ENCODE peak calls at places on chromosome 11, in seven cellular contexts. D, G, A, B, S, M and U are unnamed samples. For H3K4me1 and H3K27me3, the result is how much of the 10 kb centered on the place peaks cover.

GRCh38 chr11:9460322-9461067 is at the start of gene ZNF143:
- DNase-seq in A (peak), B (peak), M (peak), D (peak), S (peak), G (peak), U (peak)

GRCh38 chr11:80103149-80103859 is 662.5 kb upstream of the TENM4 start:
- DNase-seq in S (no peak), G (peak), D (peak), B (no peak), M (no peak), A (no peak), U (no peak)

GRCh38 chr11:45593992-45594391 is 71.4 kb downstream of the CHST1 start:
- DNase-seq in S (peak), A (no peak), G (peak), M (peak), D (no peak), B (peak), U (peak)

GRCh38 chr11:12298610-12299009 is 78.8 kb upstream of the PARVA start:
- DNase-seq in B (no peak), G (no peak), D (no peak), A (no peak), S (no peak), M (no peak), U (no peak)

GRCh38 chr11:99422581-99423434 is 402.1 kb downstream of the CNTN5 start:
- DNase-seq in M (no peak), A (no peak), S (peak), D (no peak), B (no peak), G (peak), U (no peak)

GRCh38 chr11:69943066-69943465 is 123.8 kb upstream of the FGF3 start:
- DNase-seq in G (peak), B (peak), A (no peak), D (no peak), S (peak), M (no peak), U (no peak)

GRCh38 chr11:74951241-74951640 is 2.2 kb downstream of the SPCS2 start:
- DNase-seq in G (no peak), D (no peak), S (no peak), A (no peak), M (no peak), B (no peak), U (peak)

GRCh38 chr11:111910637-111911562 is 670 bp downstream of the CRYAB start:
- DNase-seq in A (no peak), M (no peak), G (no peak), D (no peak), B (no peak), S (no peak), U (no peak)

GRCh38 chr11:46918087-46918751 is at the start of gene LRP4:
- DNase-seq in D (peak), G (no peak), A (peak), M (peak), B (no peak), S (peak), U (peak)

GRCh38 chr11:8905528-8906165 is 5.3 kb upstream of the AKIP1 start:
- DNase-seq in S (no peak), B (no peak), A (no peak), G (peak), D (no peak), M (no peak), U (no peak)

GRCh38 chr11:122046438-122046837 is 69.6 kb downstream of the BLID start:
- DNase-seq in B (no peak), M (no peak), G (no peak), A (no peak), D (no peak), S (no peak), U (no peak)

GRCh38 chr11:43987384-43988039 is 45.1 kb downstream of the C11orf96 start:
- DNase-seq in B (no peak), D (peak), S (no peak), A (no peak), G (peak), M (peak), U (no peak)

GRCh38 chr11:134001596-134001995 is 44.8 kb upstream of the IGSF9B start:
- DNase-seq in M (no peak), B (no peak), G (no peak), A (no peak), D (no peak), S (no peak), U (no peak)

GRCh38 chr11:11411401-11411985 is 58.4 kb upstream of the CSNK2A3 start:
- DNase-seq in G (no peak), S (no peak), B (no peak), M (no peak), D (no peak), A (no peak), U (no peak)

GRCh38 chr11:64809781-64810241 is 540 bp downstream of the MEN1 start:
- DNase-seq in M (peak), A (peak), D (peak), G (peak), B (peak), S (peak), U (peak)

GRCh38 chr11:110056956-110057355 is 36.2 kb upstream of the ZC3H12C start:
- DNase-seq in D (no peak), B (no peak), A (no peak), G (no peak), M (no peak), S (no peak), U (no peak)

GRCh38 chr11:1463056-1463455 is 23.5 kb downstream of the MOB2 start:
- DNase-seq in G (no peak), S (no peak), D (no peak), A (no peak), B (no peak), M (no peak), U (no peak)
- H3K4me1 ChIP-seq in G (under half), S (under half), D (under half), A (under half), B (under half), M (under half), U (under half)

GRCh38 chr11:31361743-31362142 is 7.8 kb downstream of the DCDC1 start:
- DNase-seq in M (no peak), G (no peak), D (no peak), B (no peak), A (no peak), S (no peak), U (no peak)
- H3K27me3 ChIP-seq in M (under half), G (under half), D (under half), B (under half), A (under half), S (under half), U (under half)

DNA sequence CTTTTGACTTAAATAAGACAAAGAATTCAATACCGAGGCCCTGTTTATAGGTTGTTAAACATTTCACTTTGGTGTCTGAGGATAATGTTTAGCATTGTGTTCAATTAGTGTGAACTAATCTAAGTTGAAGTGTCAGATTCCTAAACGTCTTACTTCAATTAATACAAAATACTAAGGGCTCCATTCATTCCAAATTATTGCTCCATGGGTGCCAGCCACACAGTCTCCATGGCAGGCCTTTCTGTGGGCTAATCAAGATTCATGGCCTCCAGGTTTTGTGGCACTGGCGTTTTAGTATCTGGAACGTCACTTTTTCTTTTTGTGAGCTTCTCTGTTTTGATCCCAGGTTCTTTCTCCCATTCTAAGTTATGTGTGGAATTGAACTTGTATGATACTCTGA is 89.4 kb downstream of the TMEM135 start:
- DNase-seq in M (no peak), D (no peak), G (no peak), B (no peak), S (no peak), A (peak), U (no peak)
- TF ChIP-seq EZH2phosphoT487 in M (no peak), D (no peak), G (no peak), B (no peak), S (no peak), A (no peak), U (no peak)

GRCh38 chr11:279040-279965 is 1.1 kb downstream of the NLRP6 start:
- DNase-seq in A (no peak), B (no peak), S (no peak), D (no peak), G (no peak), M (peak), U (no peak)

GRCh38 chr11:280762-281485 is 2.7 kb downstream of the NLRP6 start:
- DNase-seq in S (peak), B (no peak), A (no peak), D (no peak), M (peak), G (no peak), U (no peak)

GRCh38 chr11:279966-280761 is 2.0 kb downstream of the NLRP6 start:
- DNase-seq in B (no peak), S (peak), A (no peak), G (no peak), D (no peak), M (peak), U (no peak)

GRCh38 chr11:276219-276618 is 2.0 kb upstream of the NLRP6 start:
- DNase-seq in G (no peak), S (no peak), B (no peak), A (no peak), D (no peak), M (no peak), U (no peak)

DNA sequence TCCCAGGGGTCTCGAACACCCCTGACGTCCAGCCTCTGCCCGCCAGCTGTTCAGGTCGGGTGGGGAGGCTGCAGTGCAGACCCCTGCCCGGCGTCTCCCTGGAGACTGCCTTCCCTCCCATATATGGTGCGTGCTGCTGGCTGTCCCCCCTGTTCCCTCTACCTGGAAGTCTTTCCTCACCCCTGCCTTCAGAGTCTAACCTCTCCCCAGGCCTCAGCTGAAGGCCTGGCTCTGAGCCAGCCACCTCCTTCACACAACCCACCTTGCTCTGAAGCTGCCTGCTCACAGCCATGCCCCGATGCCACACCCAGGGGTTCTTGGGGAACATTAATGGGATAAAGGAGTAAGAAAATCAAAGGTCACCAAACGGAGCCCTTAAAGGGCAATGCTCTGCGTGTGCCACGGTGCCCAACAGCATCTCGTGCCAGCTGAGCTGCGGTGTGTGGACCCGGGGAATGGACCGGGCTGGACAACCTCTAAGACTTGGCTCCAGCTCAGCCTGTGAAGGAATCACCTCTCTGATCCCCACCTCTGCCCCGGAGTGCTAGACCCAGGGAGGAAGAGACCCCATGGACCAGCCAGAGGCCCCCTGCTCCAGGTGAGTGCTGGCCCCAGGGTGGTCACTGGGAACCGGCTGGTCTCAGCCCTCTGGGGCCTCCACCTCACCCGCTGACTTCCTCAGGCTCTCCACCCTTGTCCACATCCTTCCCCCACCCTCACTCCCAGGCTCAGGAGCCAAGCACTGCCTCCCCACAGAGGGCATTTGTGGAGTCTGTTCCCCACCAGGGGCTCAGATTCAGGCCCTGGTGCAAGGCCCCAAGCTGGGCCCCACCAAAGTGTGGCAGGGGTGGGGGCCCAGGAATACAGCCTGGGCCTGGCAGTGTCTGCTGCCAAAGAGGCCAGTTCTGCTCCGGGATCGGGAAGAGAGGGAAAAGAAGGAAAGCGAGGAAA is at the start of gene NLRP6:
- DNase-seq in A (no peak), G (no peak), S (no peak), M (peak), B (no peak), D (no peak), U (no peak)
- H3K4me1 ChIP-seq in A (under half), G (under half), S (under half), M (under half), B (under half), D (under half), U (under half)

GRCh38 chr11:72242141-72242540 is 1.8 kb downstream of the PHOX2A start:
- DNase-seq in D (no peak), S (no peak), G (no peak), A (no peak), B (no peak), M (no peak), U (no peak)
- H3K27me3 ChIP-seq in D (half or more), S (half or more), G (under half), A (half or more), B (under half), M (under half), U (under half)

GRCh38 chr11:19679952-19680823 is 32.4 kb upstream of the NAV2 start:
- DNase-seq in S (peak), B (peak), A (peak), G (peak), M (peak), D (peak), U (no peak)
- TF ChIP-seq EZH2phosphoT487 in S (no peak), B (no peak), A (no peak), G (no peak), M (no peak), D (no peak), U (no peak)

GRCh38 chr11:118620529-118621070 is 13.2 kb downstream of the PHLDB1 start:
- DNase-seq in B (no peak), M (no peak), D (no peak), S (no peak), G (no peak), A (no peak), U (no peak)
- H3K4me1 ChIP-seq in B (half or more), M (half or more), D (half or more), S (under half), G (half or more), A (half or more), U (under half)

GRCh38 chr11:57163160-57163868 is 18.4 kb upstream of the LRRC55 start:
- DNase-seq in A (no peak), G (no peak), M (no peak), S (no peak), B (no peak), D (no peak), U (no peak)
- H3K27me3 ChIP-seq in A (under half), G (under half), M (under half), S (under half), B (under half), D (under half), U (under half)